ENCODE peak calls at places on chromosomes 7 and 10, in seven cellular contexts. One of them, this sample, is unnamed.

GRCh38 chr10:70337201-70337651 is 45.2 kb downstream of the LRRC20 start:
- DNase-seq in IMR-90: peak
- DNase-seq in neuronal stem cell: no peak
- DNase-seq in H9: no peak
- DNase-seq in mesenchymal stem cell: no peak
- DNase-seq in H1: no peak
- DNase-seq in trophoblast cell: no peak
- DNase-seq in this sample: no peak

GRCh38 chr10:93580824-93581223 is 14.4 kb downstream of the FFAR4 start:
- DNase-seq in IMR-90: peak
- DNase-seq in neuronal stem cell: peak
- DNase-seq in H9: peak
- DNase-seq in mesenchymal stem cell: peak
- DNase-seq in H1: no peak
- DNase-seq in trophoblast cell: no peak
- DNase-seq in this sample: peak

GRCh38 chr7:54841772-54842707 is 83.0 kb upstream of the SEC61G start:
- DNase-seq in IMR-90: peak
- DNase-seq in neuronal stem cell: no peak
- DNase-seq in H9: peak
- DNase-seq in mesenchymal stem cell: peak
- DNase-seq in H1: no peak
- DNase-seq in trophoblast cell: no peak
- DNase-seq in this sample: peak

GRCh38 chr7:154998481-154998880 is 4.4 kb downstream of the PAXIP1 start:
- DNase-seq in IMR-90: no peak
- DNase-seq in neuronal stem cell: no peak
- DNase-seq in H9: no peak
- DNase-seq in mesenchymal stem cell: no peak
- DNase-seq in H1: no peak
- DNase-seq in trophoblast cell: no peak
- DNase-seq in this sample: no peak

GRCh38 chr7:30378275-30378674 is 93.9 kb downstream of the ZNRF2 start:
- DNase-seq in IMR-90: no peak
- DNase-seq in neuronal stem cell: no peak
- DNase-seq in H9: no peak
- DNase-seq in mesenchymal stem cell: no peak
- DNase-seq in H1: no peak
- DNase-seq in trophoblast cell: no peak
- DNase-seq in this sample: no peak

GRCh38 chr10:122374859-122375721 is 582 bp downstream of the PLEKHA1 start:
- DNase-seq in IMR-90: peak
- DNase-seq in neuronal stem cell: peak
- DNase-seq in H9: peak
- DNase-seq in mesenchymal stem cell: peak
- DNase-seq in H1: no peak
- DNase-seq in trophoblast cell: peak
- DNase-seq in this sample: peak

GRCh38 chr10:17257466-17258321 is 29.7 kb downstream of the VIM start:
- DNase-seq in IMR-90: peak
- DNase-seq in neuronal stem cell: peak
- DNase-seq in H9: peak
- DNase-seq in mesenchymal stem cell: peak
- DNase-seq in H1: no peak
- DNase-seq in trophoblast cell: peak
- DNase-seq in this sample: peak

GRCh38 chr7:111711426-111712065 is 149.3 kb upstream of the IMMP2L start:
- DNase-seq in IMR-90: no peak
- DNase-seq in neuronal stem cell: no peak
- DNase-seq in H9: no peak
- DNase-seq in mesenchymal stem cell: no peak
- DNase-seq in H1: no peak
- DNase-seq in trophoblast cell: no peak
- DNase-seq in this sample: no peak

GRCh38 chr7:130721486-130722277 is 12.3 kb downstream of the KLF14 start:
- DNase-seq in IMR-90: peak
- DNase-seq in neuronal stem cell: peak
- DNase-seq in H9: peak
- DNase-seq in mesenchymal stem cell: peak
- DNase-seq in H1: no peak
- DNase-seq in trophoblast cell: peak
- DNase-seq in this sample: peak

GRCh38 chr7:55144333-55144954 is 125.6 kb downstream of the EGFR start:
- DNase-seq in IMR-90: no peak
- DNase-seq in neuronal stem cell: no peak
- DNase-seq in H9: peak
- DNase-seq in mesenchymal stem cell: no peak
- DNase-seq in H1: no peak
- DNase-seq in trophoblast cell: peak
- DNase-seq in this sample: peak

GRCh38 chr10:123635131-123635530 is 31.0 kb upstream of the GPR26 start:
- DNase-seq in IMR-90: no peak
- DNase-seq in neuronal stem cell: no peak
- DNase-seq in H9: no peak
- DNase-seq in mesenchymal stem cell: no peak
- DNase-seq in H1: no peak
- DNase-seq in trophoblast cell: no peak
- DNase-seq in this sample: no peak

GRCh38 chr7:154504938-154505337 is 452.7 kb downstream of the DPP6 start:
- DNase-seq in IMR-90: no peak
- DNase-seq in neuronal stem cell: no peak
- DNase-seq in H9: no peak
- DNase-seq in mesenchymal stem cell: no peak
- DNase-seq in H1: no peak
- DNase-seq in trophoblast cell: no peak
- DNase-seq in this sample: peak

GRCh38 chr7:74134117-74134539 is 40.0 kb upstream of the EIF4H start:
- DNase-seq in IMR-90: no peak
- DNase-seq in neuronal stem cell: no peak
- DNase-seq in H9: no peak
- DNase-seq in mesenchymal stem cell: peak
- DNase-seq in H1: no peak
- DNase-seq in trophoblast cell: peak
- DNase-seq in this sample: no peak

GRCh38 chr7:132080967-132081668 is 495.2 kb downstream of the PLXNA4 start:
- DNase-seq in IMR-90: peak
- DNase-seq in neuronal stem cell: no peak
- DNase-seq in H9: no peak
- DNase-seq in mesenchymal stem cell: no peak
- DNase-seq in H1: no peak
- DNase-seq in trophoblast cell: no peak
- DNase-seq in this sample: no peak

GRCh38 chr7:40299097-40299496 is 164.3 kb downstream of the SUGCT start:
- DNase-seq in IMR-90: peak
- DNase-seq in neuronal stem cell: no peak
- DNase-seq in H9: peak
- DNase-seq in mesenchymal stem cell: peak
- DNase-seq in H1: peak
- DNase-seq in trophoblast cell: peak
- DNase-seq in this sample: peak

GRCh38 chr10:48811461-48811860 is 126.8 kb downstream of the WDFY4 start:
- DNase-seq in IMR-90: no peak
- DNase-seq in neuronal stem cell: no peak
- DNase-seq in H9: no peak
- DNase-seq in mesenchymal stem cell: no peak
- DNase-seq in H1: no peak
- DNase-seq in trophoblast cell: no peak
- DNase-seq in this sample: no peak

GRCh38 chr7:138898255-138898654 is 82.9 kb downstream of the KIAA1549 start:
- DNase-seq in IMR-90: no peak
- DNase-seq in neuronal stem cell: no peak
- DNase-seq in H9: no peak
- DNase-seq in mesenchymal stem cell: no peak
- DNase-seq in H1: no peak
- DNase-seq in trophoblast cell: no peak
- DNase-seq in this sample: no peak

GRCh38 chr10:96165726-96166125 is 35.6 kb downstream of the ZNF518A start:
- DNase-seq in IMR-90: no peak
- DNase-seq in neuronal stem cell: no peak
- DNase-seq in H9: no peak
- DNase-seq in mesenchymal stem cell: no peak
- DNase-seq in H1: no peak
- DNase-seq in trophoblast cell: peak
- DNase-seq in this sample: no peak

GRCh38 chr10:72691470-72692056 is 380 bp upstream of the MCU start:
- DNase-seq in IMR-90: peak
- DNase-seq in neuronal stem cell: peak
- DNase-seq in H9: peak
- DNase-seq in mesenchymal stem cell: peak
- DNase-seq in H1: no peak
- DNase-seq in trophoblast cell: no peak
- DNase-seq in this sample: peak

GRCh38 chr10:23358357-23358756 is 13.8 kb upstream of the C10orf67 start:
- DNase-seq in IMR-90: peak
- DNase-seq in neuronal stem cell: no peak
- DNase-seq in H9: no peak
- DNase-seq in mesenchymal stem cell: no peak
- DNase-seq in H1: no peak
- DNase-seq in trophoblast cell: no peak
- DNase-seq in this sample: peak

GRCh38 chr7:98210513-98211220 is 572 bp upstream of the BHLHA15 start:
- DNase-seq in IMR-90: no peak
- DNase-seq in neuronal stem cell: no peak
- DNase-seq in H9: peak
- DNase-seq in mesenchymal stem cell: peak
- DNase-seq in H1: no peak
- DNase-seq in trophoblast cell: no peak
- DNase-seq in this sample: peak

GRCh38 chr10:32148864-32149256 is 92.6 kb upstream of the KIF5B start:
- DNase-seq in IMR-90: no peak
- DNase-seq in neuronal stem cell: no peak
- DNase-seq in H9: no peak
- DNase-seq in mesenchymal stem cell: no peak
- DNase-seq in H1: no peak
- DNase-seq in trophoblast cell: no peak
- DNase-seq in this sample: no peak

GRCh38 chr10:35268323-35268722 is 68.0 kb upstream of the CCNY start:
- DNase-seq in IMR-90: no peak
- DNase-seq in neuronal stem cell: no peak
- DNase-seq in H9: no peak
- DNase-seq in mesenchymal stem cell: no peak
- DNase-seq in H1: no peak
- DNase-seq in trophoblast cell: no peak
- DNase-seq in this sample: no peak

GRCh38 chr10:99393036-99393435 is 37.4 kb downstream of the GOT1 start:
- DNase-seq in IMR-90: peak
- DNase-seq in neuronal stem cell: no peak
- DNase-seq in H9: peak
- DNase-seq in mesenchymal stem cell: no peak
- DNase-seq in H1: no peak
- DNase-seq in trophoblast cell: no peak
- DNase-seq in this sample: peak

GRCh38 chr7:47647213-47647985 is 65.5 kb upstream of the TNS3 start:
- DNase-seq in IMR-90: no peak
- DNase-seq in neuronal stem cell: no peak
- DNase-seq in H9: no peak
- DNase-seq in mesenchymal stem cell: peak
- DNase-seq in H1: no peak
- DNase-seq in trophoblast cell: no peak
- DNase-seq in this sample: no peak

GRCh38 chr7:50273301-50273700 is 31.2 kb upstream of the IKZF1 start:
- DNase-seq in IMR-90: no peak
- DNase-seq in neuronal stem cell: no peak
- DNase-seq in H9: no peak
- DNase-seq in mesenchymal stem cell: no peak
- DNase-seq in H1: no peak
- DNase-seq in trophoblast cell: no peak
- DNase-seq in this sample: no peak
- H2AK5ac ChIP-seq in IMR-90: no peak
- H2AK5ac ChIP-seq in neuronal stem cell: no peak
- H2AK5ac ChIP-seq in H9: no peak
- H2AK5ac ChIP-seq in mesenchymal stem cell: no peak
- H2AK5ac ChIP-seq in H1: no peak
- H2AK5ac ChIP-seq in trophoblast cell: no peak
- H2AK5ac ChIP-seq in this sample: no peak

DNA sequence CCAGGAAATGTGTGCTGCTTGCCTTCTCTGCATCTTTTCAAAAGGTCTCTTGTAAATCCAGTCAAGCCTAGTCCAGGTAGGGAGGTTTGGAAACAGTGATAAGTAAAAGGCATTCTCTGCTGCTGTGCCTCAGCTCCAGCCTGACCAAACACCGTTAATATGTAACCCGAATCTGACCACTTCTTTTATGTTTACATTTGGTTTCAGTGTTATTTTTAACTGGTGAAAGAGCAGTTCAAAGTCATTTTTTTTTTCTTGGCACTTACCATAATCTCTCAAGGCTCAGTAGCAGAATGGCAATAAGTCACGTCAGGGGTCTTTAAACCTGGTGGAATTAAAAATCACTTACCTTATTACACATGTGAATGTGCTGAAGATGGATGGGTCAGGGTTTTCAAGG is 216.8 kb downstream of the PTEN start:
- DNase-seq in IMR-90: peak
- DNase-seq in neuronal stem cell: no peak
- DNase-seq in H9: no peak
- DNase-seq in mesenchymal stem cell: peak
- DNase-seq in H1: no peak
- DNase-seq in trophoblast cell: no peak
- DNase-seq in this sample: no peak
- H2AK5ac ChIP-seq in IMR-90: no peak
- H2AK5ac ChIP-seq in neuronal stem cell: no peak
- H2AK5ac ChIP-seq in H9: no peak
- H2AK5ac ChIP-seq in mesenchymal stem cell: no peak
- H2AK5ac ChIP-seq in H1: no peak
- H2AK5ac ChIP-seq in trophoblast cell: no peak
- H2AK5ac ChIP-seq in this sample: no peak

GRCh38 chr7:77391230-77391629 is 24.9 kb downstream of the GSAP start:
- DNase-seq in IMR-90: no peak
- DNase-seq in neuronal stem cell: no peak
- DNase-seq in H9: no peak
- DNase-seq in mesenchymal stem cell: no peak
- DNase-seq in H1: no peak
- DNase-seq in trophoblast cell: no peak
- DNase-seq in this sample: no peak
- H2AK5ac ChIP-seq in IMR-90: no peak
- H2AK5ac ChIP-seq in neuronal stem cell: no peak
- H2AK5ac ChIP-seq in H9: no peak
- H2AK5ac ChIP-seq in mesenchymal stem cell: no peak
- H2AK5ac ChIP-seq in H1: no peak
- H2AK5ac ChIP-seq in trophoblast cell: no peak
- H2AK5ac ChIP-seq in this sample: no peak

GRCh38 chr7:77242535-77242934 is 42.9 kb upstream of the FGL2 start:
- DNase-seq in IMR-90: no peak
- DNase-seq in neuronal stem cell: no peak
- DNase-seq in H9: no peak
- DNase-seq in mesenchymal stem cell: no peak
- DNase-seq in H1: no peak
- DNase-seq in trophoblast cell: no peak
- DNase-seq in this sample: no peak

GRCh38 chr7:77235280-77235679 is 35.7 kb upstream of the FGL2 start:
- DNase-seq in IMR-90: peak
- DNase-seq in neuronal stem cell: no peak
- DNase-seq in H9: no peak
- DNase-seq in mesenchymal stem cell: no peak
- DNase-seq in H1: no peak
- DNase-seq in trophoblast cell: no peak
- DNase-seq in this sample: no peak

GRCh38 chr7:77242068-77242467 is 42.4 kb upstream of the FGL2 start:
- DNase-seq in IMR-90: no peak
- DNase-seq in neuronal stem cell: no peak
- DNase-seq in H9: no peak
- DNase-seq in mesenchymal stem cell: no peak
- DNase-seq in H1: no peak
- DNase-seq in trophoblast cell: no peak
- DNase-seq in this sample: no peak

GRCh38 chr7:77239471-77239870 is 39.9 kb upstream of the FGL2 start:
- DNase-seq in IMR-90: no peak
- DNase-seq in neuronal stem cell: no peak
- DNase-seq in H9: no peak
- DNase-seq in mesenchymal stem cell: no peak
- DNase-seq in H1: no peak
- DNase-seq in trophoblast cell: no peak
- DNase-seq in this sample: no peak

GRCh38 chr7:77238703-77239136 is 39.1 kb upstream of the FGL2 start:
- DNase-seq in IMR-90: no peak
- DNase-seq in neuronal stem cell: no peak
- DNase-seq in H9: no peak
- DNase-seq in mesenchymal stem cell: no peak
- DNase-seq in H1: no peak
- DNase-seq in trophoblast cell: no peak
- DNase-seq in this sample: no peak
- H2AK5ac ChIP-seq in IMR-90: peak
- H2AK5ac ChIP-seq in neuronal stem cell: no peak
- H2AK5ac ChIP-seq in H9: no peak
- H2AK5ac ChIP-seq in mesenchymal stem cell: no peak
- H2AK5ac ChIP-seq in H1: no peak
- H2AK5ac ChIP-seq in trophoblast cell: no peak
- H2AK5ac ChIP-seq in this sample: no peak